ENCODE peak calls at places on chromosomes 5 and 9, in four cellular contexts. Q is lower lobe of right lung, B is stomach, A is fibroblast of pulmonary artery. D is an unnamed sample.
A peak's percentile ranks its signal among the peaks of the same experiment; 100 is the strongest.

GRCh38 chr9:36911601-36912412 is 122.3 kb downstream of the PAX5 start:
- DNase-seq in Q (no peak), B (no peak), A (no peak), D (no peak)

GRCh38 chr5:45796959-45797553 is 100.9 kb upstream of the HCN1 start:
- DNase-seq in Q (no peak), B (no peak), A (no peak), D (no peak)

GRCh38 chr9:97109194-97109811 is 70.4 kb upstream of the CTSV start:
- DNase-seq in Q (no peak), B (peak; percentile 70), A (peak; percentile 70), D (peak; percentile 74)

GRCh38 chr5:33441241-33441844 is 578 bp downstream of the TARS1 start:
- DNase-seq in Q (no peak), B (no peak), A (no peak), D (peak; percentile 13)

GRCh38 chr9:7246917-7247538 is 489.3 kb downstream of the KDM4C start:
- DNase-seq in Q (no peak), B (no peak), A (no peak), D (no peak)

GRCh38 chr5:134227259-134227658 is 1.4 kb upstream of the PPP2CA start:
- DNase-seq in Q (no peak), B (no peak), A (no peak), D (peak; percentile 10)

GRCh38 chr9:76101472-76101871 is 211.0 kb downstream of the PCSK5 start:
- DNase-seq in Q (no peak), B (no peak), A (no peak), D (no peak)

GRCh38 chr5:66945389-66946349 is 250.9 kb downstream of the CD180 start:
- DNase-seq in Q (no peak), B (no peak), A (peak; percentile 40), D (no peak)

GRCh38 chr9:126927419-126927818 is 12.8 kb downstream of the RALGPS1 start:
- DNase-seq in Q (no peak), B (no peak), A (no peak), D (peak; percentile 31)

GRCh38 chr5:175585573-175585972 is 72.3 kb upstream of the HRH2 start:
- DNase-seq in Q (no peak), B (no peak), A (no peak), D (no peak)

GRCh38 chr5:102600964-102601363 is 102.2 kb upstream of the SLCO6A1 start:
- DNase-seq in Q (no peak), B (no peak), A (peak; percentile 6), D (no peak)

GRCh38 chr9:111759762-111760639 is 34.7 kb downstream of the SHOC1 start:
- DNase-seq in Q (no peak), B (peak; percentile 36), A (peak; percentile 96), D (peak; percentile 50)

DNA sequence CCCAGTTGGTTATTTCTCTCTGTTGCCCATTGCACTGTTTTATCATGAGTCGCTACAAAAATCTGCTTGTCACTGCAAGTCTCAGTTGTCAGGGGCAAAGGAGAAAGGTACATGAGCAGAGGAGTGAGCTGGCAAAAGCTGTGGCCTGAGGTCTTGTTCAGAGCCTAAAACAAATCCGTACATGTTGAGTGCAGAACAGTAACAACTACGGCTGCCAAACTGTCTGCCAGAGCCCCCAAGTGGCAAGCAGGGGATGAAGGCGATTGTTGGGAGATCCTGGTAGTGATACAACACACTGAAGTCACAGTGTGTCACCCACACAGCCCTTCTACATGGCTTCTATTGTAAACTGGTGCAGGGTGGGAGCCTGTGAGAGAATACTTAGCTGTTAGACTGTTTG is 50.9 kb downstream of the BRINP1 start:
- DNase-seq in Q (no peak), B (no peak), A (no peak), D (no peak)
- H3K4me3 ChIP-seq in Q (no peak overlapping the region), B (no peak overlapping the region), A (no peak overlapping the region), D (no peak overlapping the region)

DNA sequence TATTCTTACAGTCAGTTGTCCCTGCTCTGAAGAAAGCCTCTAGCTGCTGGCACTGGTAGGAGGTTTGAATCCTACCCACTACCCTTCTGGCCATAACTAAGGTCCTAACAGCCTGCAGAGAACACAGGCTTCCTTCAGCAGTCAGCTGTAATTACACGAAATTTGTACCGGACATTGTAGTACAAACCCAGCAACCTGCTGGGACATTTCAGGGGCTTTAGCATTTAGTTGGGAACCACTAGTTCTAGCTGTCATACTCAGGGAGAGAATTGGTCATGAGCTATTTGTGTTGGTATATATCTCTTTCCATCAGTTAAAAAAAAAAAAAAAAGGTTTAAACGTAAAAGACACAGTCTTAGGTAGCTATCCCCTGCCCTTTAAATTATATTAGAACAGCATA is 1070.2 kb upstream of the DMAC1 start:
- DNase-seq in Q (no peak), B (no peak), A (no peak), D (no peak)
- H3K4me3 ChIP-seq in Q (no peak overlapping the region), B (no peak overlapping the region), A (no peak overlapping the region), D (no peak overlapping the region)

DNA sequence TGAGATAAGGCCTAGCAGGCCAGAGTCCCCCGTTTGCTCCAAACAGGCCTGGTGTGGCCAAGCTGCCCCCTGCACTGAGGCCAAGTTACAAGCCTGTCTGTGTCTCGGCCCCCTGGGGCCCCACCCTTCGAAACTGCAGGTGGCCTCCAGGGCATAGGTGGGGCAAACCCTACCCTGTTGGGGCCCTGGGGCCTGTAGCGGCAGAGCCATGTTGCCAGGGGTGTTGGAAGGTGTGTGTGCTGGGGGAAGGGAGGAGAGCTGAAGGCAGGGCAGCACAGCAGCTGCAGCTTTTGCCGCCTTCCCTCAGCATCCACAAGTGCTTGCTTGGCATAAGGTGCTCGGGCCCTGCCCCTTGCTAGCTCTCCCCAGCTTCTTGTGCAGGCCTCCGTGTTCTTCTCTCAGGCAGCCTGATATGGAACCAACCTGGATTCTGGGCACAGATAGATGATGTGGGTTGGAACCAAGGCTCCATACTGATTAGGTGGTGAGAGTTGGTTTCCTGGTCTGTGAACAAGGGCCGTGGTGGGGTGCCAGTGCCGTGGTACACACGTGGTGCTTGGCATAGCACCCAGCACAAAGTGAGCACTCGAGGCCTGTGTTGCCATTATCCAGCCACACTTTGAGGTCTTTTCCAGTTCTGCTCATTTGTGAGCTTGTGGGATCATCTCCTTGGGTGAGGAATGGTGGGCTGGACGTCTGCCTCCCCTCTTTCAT is 12.6 kb downstream of the IRF1 start:
- DNase-seq in Q (no peak), B (no peak), A (no peak), D (no peak)
- H3K4me3 ChIP-seq in Q (no peak overlapping the region), B (no peak overlapping the region), A (no peak overlapping the region), D (no peak overlapping the region)

GRCh38 chr5:149413477-149414210 is 34.6 kb upstream of the IL17B start:
- DNase-seq in Q (no peak), B (no peak), A (no peak), D (no peak)
- H3K4me3 ChIP-seq in Q (peak overlapping the region; percentile 54), B (peak overlapping the region; percentile 46), A (no peak overlapping the region), D (no peak overlapping the region)

GRCh38 chr9:114507726-114508125 is 2.5 kb upstream of the WHRN start:
- DNase-seq in Q (no peak), B (no peak), A (peak; percentile 31), D (no peak)

GRCh38 chr9:114503522-114504340 is 1.5 kb downstream of the WHRN start:
- DNase-seq in Q (no peak), B (no peak), A (no peak), D (no peak)

GRCh38 chr9:114504341-114505186 is 709 bp downstream of the WHRN start:
- DNase-seq in Q (peak; percentile 67), B (peak; percentile 44), A (peak; percentile 23), D (peak; percentile 62)

GRCh38 chr9:114505187-114506081 is at the start of gene WHRN:
- DNase-seq in Q (peak; percentile 95), B (peak; percentile 95), A (peak; percentile 83), D (peak; percentile 97)

DNA sequence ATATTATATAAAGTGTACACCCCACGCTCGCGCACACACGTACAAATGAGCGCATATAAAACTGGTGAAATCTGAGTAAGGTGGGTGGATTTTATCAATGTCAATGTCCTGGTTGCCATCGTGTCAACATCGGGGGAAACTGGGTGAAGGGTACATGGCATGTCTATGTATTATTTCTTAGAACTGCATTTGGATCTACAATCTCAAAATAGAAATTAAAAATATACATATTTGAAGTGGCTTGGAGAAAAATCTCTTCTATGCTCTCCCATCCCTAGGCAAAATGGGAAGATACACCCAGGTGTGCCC is 763 bp upstream of the WHRN start:
- DNase-seq in Q (no peak), B (no peak), A (no peak), D (no peak)
- H3K4me3 ChIP-seq in Q (peak overlapping the region; percentile 60), B (peak overlapping the region; percentile 78), A (peak overlapping the region; percentile 64), D (no peak overlapping the region)

GRCh38 chr9:95028855-95029219 is 288.7 kb downstream of the FANCC start:
- DNase-seq in Q (no peak), B (no peak), A (no peak), D (peak; percentile 59)

GRCh38 chr9:95027914-95028854 is 289.3 kb downstream of the FANCC start:
- DNase-seq in Q (peak; percentile 51), B (peak; percentile 67), A (no peak), D (peak; percentile 89)

GRCh38 chr9:95023217-95024003 is 294.1 kb downstream of the FANCC start:
- DNase-seq in Q (peak; percentile 67), B (no peak), A (peak; percentile 69), D (peak; percentile 73)

GRCh38 chr9:95024097-95024671 is 293.3 kb downstream of the FANCC start:
- DNase-seq in Q (no peak), B (peak; percentile 73), A (no peak), D (peak; percentile 80)

DNA sequence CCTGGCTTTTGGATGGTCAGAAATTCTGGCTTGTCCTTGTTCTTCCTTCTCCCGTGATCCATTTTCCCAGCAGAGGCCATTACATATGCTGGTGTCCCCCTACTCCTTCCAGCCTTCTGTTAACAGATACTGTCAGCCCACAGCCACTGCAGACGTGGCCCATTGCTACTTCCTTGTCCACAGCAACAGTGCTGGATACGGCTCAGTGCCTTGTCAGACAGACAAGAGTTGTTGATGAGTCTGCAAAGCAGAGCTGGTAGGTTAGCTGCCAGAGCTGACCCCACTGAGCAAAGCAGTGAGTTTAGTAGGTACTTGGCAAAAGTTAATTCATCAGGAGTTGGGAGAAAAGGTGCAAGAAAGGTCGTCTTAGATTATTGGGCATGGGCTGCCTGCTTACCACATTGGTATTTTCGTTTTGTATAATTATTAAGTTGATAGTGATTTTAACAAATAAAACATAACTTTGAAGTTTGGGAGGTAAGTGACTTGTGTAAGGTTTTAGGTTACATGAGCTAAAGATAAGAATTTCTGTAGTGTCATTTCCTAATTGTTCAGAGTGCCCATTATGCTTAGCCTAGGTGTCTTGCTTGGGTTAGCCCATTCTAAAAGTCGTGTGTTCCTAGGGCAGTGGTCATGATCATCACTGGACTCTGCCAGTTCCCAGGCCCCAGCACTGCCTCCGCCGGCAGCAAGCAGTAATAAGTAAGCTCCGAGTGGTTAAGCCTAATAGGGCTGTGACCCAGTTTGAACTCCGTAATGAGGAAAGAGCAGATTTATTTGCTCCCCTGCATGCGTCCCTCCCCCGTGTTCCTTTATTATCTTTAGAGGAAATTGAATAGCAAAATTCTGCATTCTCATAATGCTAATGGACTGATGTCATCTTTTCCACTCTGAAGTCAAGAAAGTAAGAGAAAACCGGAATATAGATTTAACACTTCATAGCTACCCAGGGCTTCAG is 292.0 kb downstream of the FANCC start:
- DNase-seq in Q (peak; percentile 71), B (peak; percentile 72), A (peak; percentile 96), D (peak; percentile 88)
- H3K4me3 ChIP-seq in Q (no peak overlapping the region), B (no peak overlapping the region), A (no peak overlapping the region), D (no peak overlapping the region)

GRCh38 chr9:124262596-124263045 is 4.9 kb downstream of the NEK6 start:
- DNase-seq in Q (no peak), B (no peak), A (peak; percentile 68), D (no peak)

GRCh38 chr9:124261787-124262595 is 4.2 kb downstream of the NEK6 start:
- DNase-seq in Q (no peak), B (no peak), A (no peak), D (no peak)

GRCh38 chr9:124264812-124265211 is 7.1 kb downstream of the NEK6 start:
- DNase-seq in Q (no peak), B (no peak), A (no peak), D (no peak)

GRCh38 chr9:124263800-124264426 is 6.2 kb downstream of the NEK6 start:
- DNase-seq in Q (no peak), B (no peak), A (no peak), D (no peak)

GRCh38 chr9:124263158-124263557 is 5.4 kb downstream of the NEK6 start:
- DNase-seq in Q (no peak), B (no peak), A (no peak), D (no peak)
- H3K4me3 ChIP-seq in Q (peak overlapping the region; percentile 11), B (no peak overlapping the region), A (peak overlapping the region; percentile 91), D (no peak overlapping the region)